ENCODE peak calls at places on chromosome 1, in five cellular contexts. T is HCT116, F is A549, V is gastrocnemius medialis, Z is right lobe of liver. K is an unnamed sample.

GRCh38 chr1:222792744-222793143 is 22.1 kb upstream of the DISP1 start:
- DNase-seq in T (no peak), V (no peak), F (peak; percentile 19), Z (no peak), K (no peak)

GRCh38 chr1:12524266-12524665 is 93.7 kb downstream of the DHRS3 start:
- DNase-seq in V (no peak), T (no peak), Z (no peak), F (no peak), K (no peak)

GRCh38 chr1:32877211-32878110 is 6.7 kb upstream of the FNDC5 start:
- DNase-seq in T (no peak), F (no peak), V (peak; percentile 11), Z (peak; percentile 54), K (no peak)

GRCh38 chr1:243903904-243904303 is 53.9 kb upstream of the AKT3 start:
- DNase-seq in V (no peak), Z (no peak), T (no peak), F (no peak), K (no peak)

GRCh38 chr1:85894651-85895050 is 186.4 kb upstream of the ZNHIT6 start:
- DNase-seq in F (peak; percentile 36), Z (peak; percentile 34), T (peak; percentile 18), V (no peak), K (no peak)

GRCh38 chr1:241269116-241269515 is 87.9 kb downstream of the RGS7 start:
- DNase-seq in Z (peak; percentile 24), V (no peak), F (peak; percentile 17), T (no peak), K (no peak)

GRCh38 chr1:215845224-215845902 is 278.3 kb downstream of the KCTD3 start:
- DNase-seq in T (peak; percentile 16), F (no peak), V (no peak), Z (no peak), K (no peak)

GRCh38 chr1:180521474-180522203 is 19.3 kb upstream of the ACBD6 start:
- DNase-seq in T (peak; percentile 77), Z (no peak), V (no peak), F (peak; percentile 48), K (no peak)

GRCh38 chr1:34740161-34740875 is 14.5 kb upstream of the GJB5 start:
- DNase-seq in Z (no peak), V (no peak), F (no peak), T (no peak), K (no peak)

GRCh38 chr1:167095368-167095767 is 1.5 kb downstream of the STYXL2 start:
- DNase-seq in V (no peak), T (no peak), Z (no peak), F (no peak), K (no peak)

DNA sequence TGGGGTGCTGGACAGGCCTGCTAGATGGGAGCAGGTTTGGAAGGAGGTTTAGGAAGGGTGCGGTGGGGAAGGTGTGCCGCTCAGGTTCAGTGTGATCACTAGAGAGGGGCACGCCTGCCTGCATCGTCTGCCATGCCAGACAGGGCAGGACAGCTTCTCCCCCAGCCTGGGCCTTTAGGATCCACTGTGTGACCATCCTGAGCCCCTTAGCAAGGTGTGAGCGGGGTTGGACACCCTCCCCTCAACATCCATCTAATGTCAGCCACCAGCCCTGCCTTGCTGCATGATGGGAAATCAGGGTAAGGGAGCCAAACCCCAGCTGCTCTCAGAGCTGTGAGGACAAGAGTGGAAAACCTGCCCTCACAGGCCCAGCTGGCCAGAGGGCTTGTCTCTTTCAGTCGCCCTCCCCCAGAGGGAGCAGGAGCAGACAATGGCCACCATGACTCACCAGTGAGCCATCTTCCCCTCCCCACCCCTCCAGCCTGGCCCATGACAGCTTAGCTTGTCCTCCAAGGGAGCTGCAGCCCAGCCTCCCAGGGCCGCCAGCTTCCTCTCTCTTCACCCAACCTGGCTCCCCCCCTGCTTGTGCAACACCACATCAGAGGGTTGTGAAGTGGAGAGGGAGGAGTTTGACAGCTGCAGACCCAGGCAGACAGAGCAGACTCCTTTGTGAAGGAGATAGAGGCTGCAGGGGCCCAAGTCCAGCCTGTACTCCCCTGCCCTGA is 37.0 kb downstream of the NUAK2 start:
- DNase-seq in F (peak; percentile 98), V (peak; percentile 96), Z (peak; percentile 92), T (peak; percentile 75), K (peak; percentile 92)
- TF ChIP-seq POLR2A in F (no peak), V (no peak), Z (no peak), T (no peak), K (no peak)

DNA sequence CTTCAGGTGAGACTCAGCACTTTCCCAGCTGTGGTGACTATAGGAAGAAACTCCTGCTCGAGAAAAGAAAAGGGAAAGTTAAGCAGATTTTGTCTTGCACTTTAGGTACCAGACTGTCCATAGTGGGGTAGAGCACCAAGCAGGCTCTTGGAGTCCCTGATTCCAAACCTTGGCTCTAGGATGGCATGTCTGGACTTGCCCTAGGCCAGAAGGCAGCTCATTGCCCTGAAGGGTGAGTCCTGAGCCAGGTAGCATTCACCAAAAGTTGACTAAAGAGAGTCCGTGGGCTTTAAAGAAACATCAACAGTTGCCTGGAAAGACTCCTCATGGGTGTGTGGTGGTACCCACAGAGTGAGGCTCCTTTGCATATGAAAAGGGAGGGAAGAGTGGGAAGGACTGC is 145.2 kb upstream of the SNX7 start:
- DNase-seq in Z (no peak), T (no peak), F (no peak), V (no peak), K (no peak)
- H3K4me3 ChIP-seq in Z (no peak overlapping the region), T (no peak overlapping the region), F (no peak overlapping the region), V (no peak overlapping the region), K (no peak overlapping the region)

GRCh38 chr1:170735366-170736263 is 71.7 kb downstream of the PRRX1 start:
- DNase-seq in T (no peak), F (no peak), Z (no peak), V (peak; percentile 54), K (no peak)
- TF ChIP-seq CTCF in T (no peak), F (no peak), Z (no peak), V (no peak), K (no peak)

GRCh38 chr1:117607471-117607870 is 1.6 kb downstream of the TENT5C start:
- DNase-seq in F (no peak), V (peak; percentile 49), Z (peak; percentile 53), T (no peak), K (peak; percentile 85)
- TF ChIP-seq POLR2A in F (no peak), V (no peak), Z (peak; percentile 39), T (no peak), K (no peak)

GRCh38 chr1:19467199-19468187 is 17.8 kb downstream of the CAPZB start:
- DNase-seq in F (no peak), V (no peak), Z (no peak), T (no peak), K (no peak)
- H3K4me3 ChIP-seq in F (no peak overlapping the region), V (no peak overlapping the region), Z (no peak overlapping the region), T (no peak overlapping the region), K (no peak overlapping the region)

DNA sequence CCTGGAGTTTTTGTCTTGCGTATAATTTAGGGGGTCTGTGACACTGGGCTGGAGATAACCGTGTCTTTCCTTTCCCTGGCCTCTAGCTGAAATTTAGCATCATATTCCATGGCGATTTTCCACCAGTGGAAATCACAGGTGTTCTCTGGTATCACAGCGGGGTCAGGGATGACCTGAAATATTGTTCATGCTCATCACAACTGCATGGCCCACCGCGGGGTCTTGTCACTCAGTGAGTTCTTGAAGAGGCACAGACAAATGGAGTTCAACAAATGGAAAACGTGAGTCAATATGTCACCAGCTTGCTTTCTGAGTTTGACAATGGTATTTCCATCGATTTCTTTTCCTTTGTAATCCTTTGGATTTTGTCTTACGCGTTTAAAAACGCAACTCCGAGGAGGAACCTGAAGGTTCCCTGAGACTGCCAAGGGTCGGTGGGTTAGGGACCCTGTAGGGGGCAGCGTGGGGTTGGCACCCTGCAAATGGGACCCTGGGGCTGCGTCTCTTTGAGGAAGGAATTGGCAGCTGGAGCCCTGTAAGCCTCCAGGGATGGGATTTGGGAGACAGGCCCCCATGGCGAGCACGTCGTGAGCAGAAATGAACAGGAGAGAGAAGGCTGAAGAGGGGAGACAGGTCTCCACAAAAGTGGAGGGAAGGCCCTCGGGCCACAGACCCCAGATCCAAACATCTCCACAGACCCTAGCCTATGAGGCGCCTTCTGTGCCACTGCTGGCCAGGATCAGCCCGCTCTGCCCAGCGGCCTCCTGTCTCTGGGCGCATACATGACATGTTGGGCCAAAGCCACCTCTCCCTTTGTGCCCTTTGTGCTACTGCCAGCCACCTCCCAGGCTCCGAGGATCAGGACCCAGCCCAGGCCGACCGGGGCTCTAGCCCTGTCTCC is 32.1 kb upstream of the RUNX3 start:
- DNase-seq in Z (no peak), T (no peak), V (no peak), F (no peak), K (no peak)
- TF ChIP-seq CTCF in Z (no peak), T (no peak), V (no peak), F (no peak), K (no peak)

GRCh38 chr1:84298688-84299535 is 2.6 kb upstream of the SAMD13 start:
- DNase-seq in Z (peak; percentile 43), F (peak; percentile 34), V (peak; percentile 39), T (no peak), K (peak; percentile 89)

GRCh38 chr1:84300501-84300900 is 1.0 kb upstream of the SAMD13 start:
- DNase-seq in Z (no peak), T (no peak), V (no peak), F (no peak), K (no peak)

GRCh38 chr1:84299536-84300260 is 1.8 kb upstream of the SAMD13 start:
- DNase-seq in F (no peak), Z (no peak), T (no peak), V (no peak), K (no peak)

GRCh38 chr1:84298336-84298687 is 3.2 kb upstream of the SAMD13 start:
- DNase-seq in V (peak; percentile 54), Z (peak; percentile 64), T (no peak), F (peak; percentile 34), K (peak; percentile 90)

GRCh38 chr1:84297546-84298244 is 3.8 kb upstream of the SAMD13 start:
- DNase-seq in T (no peak), Z (no peak), F (no peak), V (no peak), K (no peak)
- TF ChIP-seq POLR2A in T (no peak), Z (no peak), F (no peak), V (no peak), K (no peak)

DNA sequence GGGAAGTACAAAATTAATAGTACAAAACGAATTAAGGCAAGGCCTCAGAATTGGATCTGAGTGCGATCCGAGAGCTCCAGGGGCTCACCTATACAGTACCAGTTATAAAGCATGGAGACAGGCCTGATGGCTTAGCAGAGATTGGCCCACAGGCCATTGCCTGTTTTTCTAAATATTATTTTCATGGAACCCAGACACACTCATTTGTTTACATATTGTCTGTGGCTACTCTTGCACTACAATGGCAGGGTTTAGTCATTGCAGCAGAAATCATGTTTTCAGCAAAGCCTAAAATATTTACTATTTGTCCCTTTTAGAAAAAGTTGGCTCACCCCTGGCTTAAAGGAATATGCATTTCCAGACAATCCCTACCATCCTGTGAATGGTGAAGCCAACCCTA is 578.9 kb downstream of the PLPP3 start:
- DNase-seq in V (no peak), T (no peak), Z (no peak), F (no peak), K (no peak)
- H3K4me3 ChIP-seq in V (no peak overlapping the region), T (no peak overlapping the region), Z (no peak overlapping the region), F (no peak overlapping the region), K (no peak overlapping the region)